ENCODE peak calls at places on chromosomes 1 and 21, in five cellular contexts. One of them, this sample, is unnamed.
A peak's percentile ranks its signal among the peaks of the same experiment; 100 is the strongest.

GRCh38 chr1:6142734-6143133 is 37.4 kb downstream of the CHD5 start:
- DNase-seq in A549: no peak
- DNase-seq in stimulated activated effector memory CD8-positive, alpha-beta T cell treated with anti-CD3 and anti-CD28 coated beads, Interleukin-12 subunit alpha, Interleukin-12 subunit beta, amount 100 ng/mL, for 72 hours: no peak
- DNase-seq in activated T-cell treated with anti-CD3 and anti-CD28 coated beads for 1 hour: no peak
- DNase-seq in MM.1S: no peak
- DNase-seq in this sample: no peak

GRCh38 chr1:180501865-180502360 is 464 bp downstream of the ACBD6 start:
- DNase-seq in stimulated activated effector memory CD8-positive, alpha-beta T cell treated with anti-CD3 and anti-CD28 coated beads, Interleukin-12 subunit alpha, Interleukin-12 subunit beta, amount 100 ng/mL, for 72 hours: no peak
- DNase-seq in activated T-cell treated with anti-CD3 and anti-CD28 coated beads for 1 hour: no peak
- DNase-seq in A549: no peak
- DNase-seq in MM.1S: peak; percentile 77
- DNase-seq in this sample: peak; percentile 70

GRCh38 chr1:162605225-162605927 is 26.9 kb upstream of the DDR2 start:
- DNase-seq in activated T-cell treated with anti-CD3 and anti-CD28 coated beads for 1 hour: no peak
- DNase-seq in A549: peak; percentile 21
- DNase-seq in stimulated activated effector memory CD8-positive, alpha-beta T cell treated with anti-CD3 and anti-CD28 coated beads, Interleukin-12 subunit alpha, Interleukin-12 subunit beta, amount 100 ng/mL, for 72 hours: no peak
- DNase-seq in MM.1S: no peak
- DNase-seq in this sample: no peak

GRCh38 chr1:115332813-115333608 is 5.0 kb downstream of the NGF start:
- DNase-seq in MM.1S: no peak
- DNase-seq in stimulated activated effector memory CD8-positive, alpha-beta T cell treated with anti-CD3 and anti-CD28 coated beads, Interleukin-12 subunit alpha, Interleukin-12 subunit beta, amount 100 ng/mL, for 72 hours: no peak
- DNase-seq in A549: peak; percentile 19
- DNase-seq in activated T-cell treated with anti-CD3 and anti-CD28 coated beads for 1 hour: no peak
- DNase-seq in this sample: no peak

GRCh38 chr21:24552491-24552890 is 1054.8 kb downstream of the MRPL39 start:
- DNase-seq in A549: no peak
- DNase-seq in stimulated activated effector memory CD8-positive, alpha-beta T cell treated with anti-CD3 and anti-CD28 coated beads, Interleukin-12 subunit alpha, Interleukin-12 subunit beta, amount 100 ng/mL, for 72 hours: no peak
- DNase-seq in MM.1S: no peak
- DNase-seq in activated T-cell treated with anti-CD3 and anti-CD28 coated beads for 1 hour: no peak
- DNase-seq in this sample: no peak

GRCh38 chr21:14306143-14306907 is 76.6 kb downstream of the HSPA13 start:
- DNase-seq in MM.1S: peak; percentile 35
- DNase-seq in stimulated activated effector memory CD8-positive, alpha-beta T cell treated with anti-CD3 and anti-CD28 coated beads, Interleukin-12 subunit alpha, Interleukin-12 subunit beta, amount 100 ng/mL, for 72 hours: no peak
- DNase-seq in activated T-cell treated with anti-CD3 and anti-CD28 coated beads for 1 hour: no peak
- DNase-seq in A549: peak; percentile 26
- DNase-seq in this sample: no peak

GRCh38 chr21:42537106-42537742 is 23.6 kb downstream of the SLC37A1 start:
- DNase-seq in MM.1S: peak; percentile 45
- DNase-seq in activated T-cell treated with anti-CD3 and anti-CD28 coated beads for 1 hour: no peak
- DNase-seq in stimulated activated effector memory CD8-positive, alpha-beta T cell treated with anti-CD3 and anti-CD28 coated beads, Interleukin-12 subunit alpha, Interleukin-12 subunit beta, amount 100 ng/mL, for 72 hours: no peak
- DNase-seq in A549: peak; percentile 6
- DNase-seq in this sample: no peak

GRCh38 chr1:173477286-173478098 is at the start of gene PRDX6:
- DNase-seq in activated T-cell treated with anti-CD3 and anti-CD28 coated beads for 1 hour: peak; percentile 75
- DNase-seq in A549: no peak
- DNase-seq in MM.1S: peak; percentile 56
- DNase-seq in stimulated activated effector memory CD8-positive, alpha-beta T cell treated with anti-CD3 and anti-CD28 coated beads, Interleukin-12 subunit alpha, Interleukin-12 subunit beta, amount 100 ng/mL, for 72 hours: no peak
- DNase-seq in this sample: peak; percentile 95

GRCh38 chr1:207962716-207963428 is 51.9 kb upstream of the CD34 start:
- DNase-seq in stimulated activated effector memory CD8-positive, alpha-beta T cell treated with anti-CD3 and anti-CD28 coated beads, Interleukin-12 subunit alpha, Interleukin-12 subunit beta, amount 100 ng/mL, for 72 hours: no peak
- DNase-seq in MM.1S: peak; percentile 27
- DNase-seq in activated T-cell treated with anti-CD3 and anti-CD28 coated beads for 1 hour: peak; percentile 10
- DNase-seq in A549: no peak
- DNase-seq in this sample: peak; percentile 72

GRCh38 chr1:25110037-25110436 is 122.3 kb downstream of the SYF2 start:
- DNase-seq in MM.1S: no peak
- DNase-seq in A549: no peak
- DNase-seq in activated T-cell treated with anti-CD3 and anti-CD28 coated beads for 1 hour: no peak
- DNase-seq in stimulated activated effector memory CD8-positive, alpha-beta T cell treated with anti-CD3 and anti-CD28 coated beads, Interleukin-12 subunit alpha, Interleukin-12 subunit beta, amount 100 ng/mL, for 72 hours: no peak
- DNase-seq in this sample: no peak

GRCh38 chr1:9652379-9653194 is 1.1 kb downstream of the PIK3CD start:
- DNase-seq in stimulated activated effector memory CD8-positive, alpha-beta T cell treated with anti-CD3 and anti-CD28 coated beads, Interleukin-12 subunit alpha, Interleukin-12 subunit beta, amount 100 ng/mL, for 72 hours: peak; percentile 52
- DNase-seq in A549: no peak
- DNase-seq in MM.1S: no peak
- DNase-seq in activated T-cell treated with anti-CD3 and anti-CD28 coated beads for 1 hour: peak; percentile 57
- DNase-seq in this sample: peak; percentile 85

GRCh38 chr21:42690586-42690985 is 37.2 kb downstream of the PDE9A start:
- DNase-seq in activated T-cell treated with anti-CD3 and anti-CD28 coated beads for 1 hour: no peak
- DNase-seq in A549: no peak
- DNase-seq in stimulated activated effector memory CD8-positive, alpha-beta T cell treated with anti-CD3 and anti-CD28 coated beads, Interleukin-12 subunit alpha, Interleukin-12 subunit beta, amount 100 ng/mL, for 72 hours: no peak
- DNase-seq in MM.1S: no peak
- DNase-seq in this sample: no peak

GRCh38 chr21:38982096-38982495 is 176.4 kb downstream of the ETS2 start:
- DNase-seq in MM.1S: no peak
- DNase-seq in activated T-cell treated with anti-CD3 and anti-CD28 coated beads for 1 hour: no peak
- DNase-seq in A549: no peak
- DNase-seq in stimulated activated effector memory CD8-positive, alpha-beta T cell treated with anti-CD3 and anti-CD28 coated beads, Interleukin-12 subunit alpha, Interleukin-12 subunit beta, amount 100 ng/mL, for 72 hours: no peak
- DNase-seq in this sample: no peak

GRCh38 chr21:38310619-38311018 is 53.8 kb downstream of the KCNJ15 start:
- DNase-seq in MM.1S: no peak
- DNase-seq in A549: peak; percentile 42
- DNase-seq in stimulated activated effector memory CD8-positive, alpha-beta T cell treated with anti-CD3 and anti-CD28 coated beads, Interleukin-12 subunit alpha, Interleukin-12 subunit beta, amount 100 ng/mL, for 72 hours: no peak
- DNase-seq in activated T-cell treated with anti-CD3 and anti-CD28 coated beads for 1 hour: no peak
- DNase-seq in this sample: no peak

GRCh38 chr1:38839363-38839762 is 20.2 kb downstream of the RRAGC start:
- DNase-seq in A549: no peak
- DNase-seq in activated T-cell treated with anti-CD3 and anti-CD28 coated beads for 1 hour: no peak
- DNase-seq in MM.1S: no peak
- DNase-seq in stimulated activated effector memory CD8-positive, alpha-beta T cell treated with anti-CD3 and anti-CD28 coated beads, Interleukin-12 subunit alpha, Interleukin-12 subunit beta, amount 100 ng/mL, for 72 hours: no peak
- DNase-seq in this sample: peak; percentile 72

GRCh38 chr1:182794802-182795201 is 5.2 kb downstream of the NPL start:
- DNase-seq in stimulated activated effector memory CD8-positive, alpha-beta T cell treated with anti-CD3 and anti-CD28 coated beads, Interleukin-12 subunit alpha, Interleukin-12 subunit beta, amount 100 ng/mL, for 72 hours: no peak
- DNase-seq in activated T-cell treated with anti-CD3 and anti-CD28 coated beads for 1 hour: no peak
- DNase-seq in MM.1S: no peak
- DNase-seq in A549: no peak
- DNase-seq in this sample: no peak

GRCh38 chr1:177106614-177107365 is 57.7 kb downstream of the ASTN1 start:
- DNase-seq in activated T-cell treated with anti-CD3 and anti-CD28 coated beads for 1 hour: no peak
- DNase-seq in A549: no peak
- DNase-seq in MM.1S: no peak
- DNase-seq in stimulated activated effector memory CD8-positive, alpha-beta T cell treated with anti-CD3 and anti-CD28 coated beads, Interleukin-12 subunit alpha, Interleukin-12 subunit beta, amount 100 ng/mL, for 72 hours: no peak
- DNase-seq in this sample: no peak

GRCh38 chr1:3681231-3681897 is 29.0 kb downstream of the TP73 start:
- DNase-seq in stimulated activated effector memory CD8-positive, alpha-beta T cell treated with anti-CD3 and anti-CD28 coated beads, Interleukin-12 subunit alpha, Interleukin-12 subunit beta, amount 100 ng/mL, for 72 hours: no peak
- DNase-seq in activated T-cell treated with anti-CD3 and anti-CD28 coated beads for 1 hour: no peak
- DNase-seq in MM.1S: no peak
- DNase-seq in A549: no peak
- DNase-seq in this sample: peak; percentile 39

GRCh38 chr1:200670215-200671118 is 760 bp upstream of the DDX59 start:
- DNase-seq in stimulated activated effector memory CD8-positive, alpha-beta T cell treated with anti-CD3 and anti-CD28 coated beads, Interleukin-12 subunit alpha, Interleukin-12 subunit beta, amount 100 ng/mL, for 72 hours: no peak
- DNase-seq in activated T-cell treated with anti-CD3 and anti-CD28 coated beads for 1 hour: no peak
- DNase-seq in MM.1S: peak; percentile 62
- DNase-seq in A549: peak; percentile 88
- DNase-seq in this sample: no peak

GRCh38 chr1:217272385-217272784 is 358.5 kb downstream of the GPATCH2 start:
- DNase-seq in A549: no peak
- DNase-seq in activated T-cell treated with anti-CD3 and anti-CD28 coated beads for 1 hour: no peak
- DNase-seq in MM.1S: no peak
- DNase-seq in stimulated activated effector memory CD8-positive, alpha-beta T cell treated with anti-CD3 and anti-CD28 coated beads, Interleukin-12 subunit alpha, Interleukin-12 subunit beta, amount 100 ng/mL, for 72 hours: no peak
- DNase-seq in this sample: no peak

GRCh38 chr1:3922201-3922725 is 22.2 kb upstream of the C1orf174 start:
- DNase-seq in activated T-cell treated with anti-CD3 and anti-CD28 coated beads for 1 hour: no peak
- DNase-seq in MM.1S: peak; percentile 97
- DNase-seq in stimulated activated effector memory CD8-positive, alpha-beta T cell treated with anti-CD3 and anti-CD28 coated beads, Interleukin-12 subunit alpha, Interleukin-12 subunit beta, amount 100 ng/mL, for 72 hours: no peak
- DNase-seq in A549: no peak
- DNase-seq in this sample: no peak

GRCh38 chr1:107277022-107277421 is 136.2 kb downstream of the NTNG1 start:
- DNase-seq in A549: peak; percentile 34
- DNase-seq in activated T-cell treated with anti-CD3 and anti-CD28 coated beads for 1 hour: no peak
- DNase-seq in stimulated activated effector memory CD8-positive, alpha-beta T cell treated with anti-CD3 and anti-CD28 coated beads, Interleukin-12 subunit alpha, Interleukin-12 subunit beta, amount 100 ng/mL, for 72 hours: no peak
- DNase-seq in MM.1S: peak; percentile 48
- DNase-seq in this sample: no peak

This sample was measured in Right ventricle myocardium inferior.